ENCODE peak calls at places on chromosomes 5 and 9, in four cellular contexts. G is fibroblast of gingiva; S is stimulated activated naive CD8-positive, alpha-beta T cell treated with anti-CD3 and anti-CD28 coated beads, Interleukin-15, Interleukin-2, amounts not matched to agents 100 U/mL and 50 U/mL, for 24 hours; T is AML-193. E is an unnamed sample.

GRCh38 chr5:61450880-61451279 is 118.8 kb downstream of the ZSWIM6 start:
- DNase-seq in G (peak; percentile 85), S (no peak), T (no peak), E (no peak)

GRCh38 chr5:150142800-150143724 is 12.6 kb downstream of the PDGFRB start:
- DNase-seq in G (peak; percentile 94), S (no peak), T (peak; percentile 26), E (peak; percentile 84)

GRCh38 chr9:134127065-134127580 is 8.8 kb upstream of the WDR5 start:
- DNase-seq in G (no peak), S (no peak), T (no peak), E (no peak)

GRCh38 chr9:109498195-109499060 is at the start of gene PTPN3:
- DNase-seq in G (peak; percentile 10), S (no peak), T (no peak), E (no peak)

GRCh38 chr9:121725008-121725795 is 73.8 kb downstream of the DAB2IP start:
- DNase-seq in G (peak; percentile 99), S (no peak), T (no peak), E (no peak)

GRCh38 chr5:149583394-149583793 is 2.1 kb downstream of the ARHGEF37 start:
- DNase-seq in G (no peak), S (no peak), T (no peak), E (no peak)

GRCh38 chr9:129027685-129028191 is 393 bp downstream of the SH3GLB2 start:
- DNase-seq in G (no peak), S (no peak), T (no peak), E (peak; percentile 64)

GRCh38 chr9:88379352-88379751 is 8.9 kb upstream of the SPIN1 start:
- DNase-seq in G (no peak), S (no peak), T (no peak), E (no peak)

GRCh38 chr5:131481569-131481968 is 153.5 kb downstream of the RAPGEF6 start:
- DNase-seq in G (peak; percentile 14), S (no peak), T (no peak), E (no peak)

GRCh38 chr5:52015760-52016159 is 632.5 kb downstream of the ISL1 start:
- DNase-seq in G (no peak), S (no peak), T (no peak), E (peak; percentile 1)

GRCh38 chr9:119818726-119819435 is 449.6 kb upstream of the BRINP1 start:
- DNase-seq in G (no peak), S (no peak), T (no peak), E (no peak)

GRCh38 chr5:17020586-17021362 is 84.7 kb upstream of the MYO10 start:
- DNase-seq in G (no peak), S (no peak), T (no peak), E (no peak)

GRCh38 chr5:68419101-68419636 is 203.6 kb downstream of the PIK3R1 start:
- DNase-seq in G (no peak), S (no peak), T (no peak), E (no peak)

GRCh38 chr9:101639301-101639700 is 44.5 kb upstream of the PPP3R2 start:
- DNase-seq in G (no peak), S (no peak), T (no peak), E (no peak)

GRCh38 chr9:124452841-124453585 is 2.8 kb downstream of the ADGRD2 start:
- DNase-seq in G (no peak), S (no peak), T (no peak), E (no peak)